ENCODE peak calls at places on chromosomes 3 and 15, in four cellular contexts. L is GM20000, Q is astrocyte of the spinal cord, R is brain microvascular endothelial cell. V is an unnamed sample.

GRCh38 chr3:114634635-114635034 is 340.8 kb downstream of the TIGIT start:
- DNase-seq in L (no peak), R (no peak), Q (no peak), V (no peak)

GRCh38 chr3:151016421-151016820 is 43.9 kb upstream of the CLRN1 start:
- DNase-seq in R (no peak), Q (no peak), L (no peak), V (peak)

GRCh38 chr3:107367353-107367752 is 9.9 kb upstream of the CCDC54 start:
- DNase-seq in R (peak), Q (peak), L (no peak), V (peak)

GRCh38 chr15:74793135-74794028 is 11.5 kb downstream of the CSK start:
- DNase-seq in R (peak), L (no peak), Q (peak), V (peak)

GRCh38 chr3:154095832-154096421 is 25.3 kb upstream of the ARHGEF26 start:
- DNase-seq in L (no peak), R (peak), Q (peak), V (peak)

GRCh38 chr3:28173831-28174230 is 67.6 kb upstream of the CMC1 start:
- DNase-seq in R (no peak), Q (no peak), L (no peak), V (peak)

GRCh38 chr3:124492824-124493223 is 237.4 kb upstream of the UMPS start:
- DNase-seq in R (no peak), L (peak), Q (peak), V (peak)

GRCh38 chr3:29186982-29187718 is 93.7 kb upstream of the RBMS3 start:
- DNase-seq in Q (peak), R (peak), L (no peak), V (peak)

GRCh38 chr15:93050648-93051047 is 38.4 kb downstream of the RGMA start:
- DNase-seq in L (no peak), R (no peak), Q (no peak), V (no peak)

GRCh38 chr3:141859651-141860050 is 16.8 kb upstream of the ATP1B3 start:
- DNase-seq in L (no peak), Q (no peak), R (no peak), V (no peak)

GRCh38 chr3:170814822-170815221 is 55.2 kb downstream of the RPL22L1 start:
- DNase-seq in R (no peak), Q (no peak), L (no peak), V (no peak)

GRCh38 chr15:47466357-47466756 is 250.9 kb upstream of the SEMA6D start:
- DNase-seq in L (no peak), Q (peak), R (peak), V (peak)

GRCh38 chr15:64452988-64453688 is 7.2 kb upstream of the ZNF609 start:
- DNase-seq in R (no peak), Q (peak), L (no peak), V (no peak)

GRCh38 chr3:192629429-192629828 is 97.9 kb downstream of the FGF12 start:
- DNase-seq in R (no peak), Q (no peak), L (no peak), V (no peak)

GRCh38 chr3:45993421-45994027 is 2.1 kb downstream of the FYCO1 start:
- DNase-seq in L (no peak), Q (no peak), R (no peak), V (no peak)

GRCh38 chr15:28132524-28133275 is 33.6 kb upstream of the OCA2 start:
- DNase-seq in R (peak), Q (no peak), L (no peak), V (peak)

GRCh38 chr15:38362355-38362754 is 91.6 kb upstream of the FAM98B start:
- DNase-seq in Q (no peak), L (no peak), R (no peak), V (no peak)

GRCh38 chr15:73685981-73686380 is 1.8 kb downstream of the CD276 start:
- DNase-seq in R (no peak), Q (no peak), L (no peak), V (peak)

GRCh38 chr3:143287403-143287802 is 167.8 kb downstream of the CHST2 start:
- DNase-seq in Q (peak), L (no peak), R (no peak), V (no peak)

GRCh38 chr15:67180514-67181191 is 73.8 kb downstream of the AAGAB start:
- DNase-seq in L (no peak), Q (no peak), R (no peak), V (no peak)

GRCh38 chr3:4751057-4752051 is 227.9 kb upstream of the BHLHE40 start:
- DNase-seq in R (peak), Q (peak), L (peak), V (peak)

GRCh38 chr3:5282703-5283102 is 95.2 kb downstream of the EDEM1 start:
- DNase-seq in Q (no peak), R (no peak), L (no peak), V (no peak)

GRCh38 chr3:31776016-31776415 is 205.0 kb downstream of the OSBPL10 start:
- DNase-seq in Q (no peak), L (no peak), R (no peak), V (no peak)

DNA sequence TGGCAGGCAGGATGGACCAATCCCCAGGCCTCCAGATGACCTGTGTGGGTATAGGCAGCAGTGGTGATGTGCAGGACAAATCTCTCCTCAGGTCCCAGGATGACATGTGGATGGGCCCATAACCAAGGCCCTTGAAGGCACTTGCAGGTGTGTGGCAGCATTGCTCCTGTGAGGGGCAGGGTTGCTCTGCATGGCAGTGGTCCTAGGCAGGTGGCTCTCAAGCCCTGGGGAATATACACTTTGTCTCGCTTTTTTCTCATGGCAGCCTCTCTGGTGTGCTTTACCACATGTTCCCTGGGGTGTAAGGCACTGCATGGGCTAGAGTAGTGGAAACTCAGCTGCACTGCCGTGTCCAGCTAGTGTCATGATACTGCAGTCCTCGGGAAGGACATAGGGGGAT is 503.6 kb downstream of the UNC13C start:
- DNase-seq in R (no peak), L (no peak), Q (no peak), V (no peak)
- TF ChIP-seq CTCF in R (no peak), L (no peak), Q (no peak), V (no peak)

GRCh38 chr3:2166552-2166951 is 67.9 kb downstream of the CNTN4 start:
- DNase-seq in R (no peak), L (no peak), Q (no peak), V (peak)
- TF ChIP-seq CTCF in R (no peak), L (no peak), Q (no peak), V (no peak)

GRCh38 chr3:21551019-21551418 is 200.0 kb downstream of the ZNF385D start:
- DNase-seq in R (no peak), L (no peak), Q (peak), V (peak)
- TF ChIP-seq CTCF in R (peak), L (no peak), Q (no peak), V (no peak)

GRCh38 chr3:12822725-12823373 is 18.5 kb downstream of the RPL32 start:
- DNase-seq in R (peak), L (no peak), Q (peak), V (peak)
- TF ChIP-seq CTCF in R (peak), L (peak), Q (peak), V (peak)

DNA sequence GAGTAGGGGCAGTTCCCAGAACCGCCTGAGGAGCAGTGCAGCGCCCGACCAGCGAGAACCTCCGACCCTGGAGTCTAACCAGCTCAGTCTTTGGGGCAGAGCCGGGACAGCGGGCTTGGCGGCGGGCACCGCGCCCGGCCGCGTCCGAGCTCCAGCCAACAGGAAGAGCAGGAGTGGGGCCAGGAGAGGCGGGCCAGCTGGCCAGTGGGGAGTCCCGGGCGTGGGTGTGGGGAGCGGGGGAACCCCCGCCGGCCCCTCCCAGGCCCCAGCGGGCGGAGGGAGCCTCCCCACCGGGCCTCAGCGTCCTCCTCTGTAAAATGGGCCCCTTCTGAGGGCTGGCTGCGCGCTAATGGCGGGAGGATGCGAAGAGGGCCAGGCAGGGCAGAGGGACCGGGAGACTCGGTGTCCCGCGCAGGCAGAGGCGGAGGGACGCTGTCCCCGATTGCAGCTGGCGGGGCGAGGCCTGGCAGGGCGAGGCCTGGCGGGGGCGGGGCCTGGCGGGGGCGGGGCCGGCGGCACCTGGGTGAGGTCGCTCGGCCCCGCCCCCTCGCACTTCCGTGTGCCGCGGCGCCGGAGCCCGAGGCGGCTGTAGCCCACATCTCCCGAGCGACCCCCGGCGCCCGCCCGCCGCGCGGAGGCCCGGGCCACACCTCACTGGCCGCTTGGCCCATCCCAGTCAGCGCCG is at the start of gene PRKCD:
- DNase-seq in R (peak), Q (peak), L (peak), V (peak)
- TF ChIP-seq CTCF in R (peak), Q (no peak), L (no peak), V (peak)

V was measured in choroid plexus epithelial cell.